ENCODE peak calls at places on chromosomes 13 and 19, in five cellular contexts. One of them, this sample, is unnamed.

GRCh38 chr19:10797078-10797477 is 38.9 kb downstream of the TMED1 start:
- DNase-seq in IMR-90: no peak
- DNase-seq in A549: no peak
- DNase-seq in K562: no peak
- DNase-seq in GM12878: no peak
- DNase-seq in this sample: no peak

GRCh38 chr13:20127563-20128458 is 33.0 kb downstream of the GJA3 start:
- DNase-seq in IMR-90: peak; percentile 16
- DNase-seq in A549: peak; percentile 21
- DNase-seq in K562: no peak
- DNase-seq in GM12878: no peak
- DNase-seq in this sample: peak; percentile 53

GRCh38 chr19:15144046-15144646 is 36.9 kb downstream of the SYDE1 start:
- DNase-seq in IMR-90: no peak
- DNase-seq in A549: no peak
- DNase-seq in K562: no peak
- DNase-seq in GM12878: no peak
- DNase-seq in this sample: no peak

GRCh38 chr13:96229356-96229755 is 139.4 kb downstream of the HS6ST3 start:
- DNase-seq in IMR-90: no peak
- DNase-seq in A549: no peak
- DNase-seq in K562: peak; percentile 21
- DNase-seq in GM12878: no peak
- DNase-seq in this sample: peak; percentile 21

GRCh38 chr19:14160017-14160703 is 23.8 kb upstream of the ASF1B start:
- DNase-seq in IMR-90: no peak
- DNase-seq in A549: no peak
- DNase-seq in K562: no peak
- DNase-seq in GM12878: no peak
- DNase-seq in this sample: no peak

GRCh38 chr13:60061737-60062136 is 102.0 kb downstream of the DIAPH3 start:
- DNase-seq in IMR-90: no peak
- DNase-seq in A549: no peak
- DNase-seq in K562: no peak
- DNase-seq in GM12878: no peak
- DNase-seq in this sample: no peak

GRCh38 chr13:92136449-92137180 is 738.2 kb downstream of the GPC5 start:
- DNase-seq in IMR-90: no peak
- DNase-seq in A549: no peak
- DNase-seq in K562: no peak
- DNase-seq in GM12878: no peak
- DNase-seq in this sample: no peak

GRCh38 chr19:41323023-41323422 is 13.1 kb downstream of the CCDC97 start:
- DNase-seq in IMR-90: peak; percentile 92
- DNase-seq in A549: no peak
- DNase-seq in K562: no peak
- DNase-seq in GM12878: no peak
- DNase-seq in this sample: no peak

GRCh38 chr19:17376935-17377600 is at the start of gene PLVAP:
- DNase-seq in IMR-90: no peak
- DNase-seq in A549: no peak
- DNase-seq in K562: peak; percentile 75
- DNase-seq in GM12878: no peak
- DNase-seq in this sample: no peak

GRCh38 chr13:75636339-75637095 is 387 bp downstream of the LMO7 start:
- DNase-seq in IMR-90: peak; percentile 46
- DNase-seq in A549: no peak
- DNase-seq in K562: peak; percentile 20
- DNase-seq in GM12878: no peak
- DNase-seq in this sample: peak; percentile 18

GRCh38 chr13:24864579-24864978 is 100.6 kb downstream of the RNF17 start:
- DNase-seq in IMR-90: no peak
- DNase-seq in A549: no peak
- DNase-seq in K562: no peak
- DNase-seq in GM12878: no peak
- DNase-seq in this sample: no peak

GRCh38 chr13:41577437-41577836 is 120.1 kb downstream of the RGCC start:
- DNase-seq in IMR-90: peak; percentile 16
- DNase-seq in A549: no peak
- DNase-seq in K562: no peak
- DNase-seq in GM12878: no peak
- DNase-seq in this sample: no peak

GRCh38 chr19:49684251-49684982 is 5.0 kb upstream of the ADM5 start:
- DNase-seq in IMR-90: no peak
- DNase-seq in A549: peak; percentile 75
- DNase-seq in K562: peak; percentile 50
- DNase-seq in GM12878: no peak
- DNase-seq in this sample: no peak

GRCh38 chr13:27138457-27139093 is 33.0 kb downstream of the USP12 start:
- DNase-seq in IMR-90: no peak
- DNase-seq in A549: no peak
- DNase-seq in K562: peak; percentile 29
- DNase-seq in GM12878: no peak
- DNase-seq in this sample: no peak

GRCh38 chr19:1189419-1189818 is 15.4 kb upstream of the SBNO2 start:
- DNase-seq in IMR-90: peak; percentile 35
- DNase-seq in A549: no peak
- DNase-seq in K562: peak; percentile 61
- DNase-seq in GM12878: no peak
- DNase-seq in this sample: no peak

GRCh38 chr13:110017379-110017778 is 231.0 kb upstream of the IRS2 start:
- DNase-seq in IMR-90: peak; percentile 95
- DNase-seq in A549: peak; percentile 66
- DNase-seq in K562: no peak
- DNase-seq in GM12878: no peak
- DNase-seq in this sample: no peak

GRCh38 chr13:35566340-35566739 is 89.9 kb upstream of the MAB21L1 start:
- DNase-seq in IMR-90: no peak
- DNase-seq in A549: no peak
- DNase-seq in K562: no peak
- DNase-seq in GM12878: no peak
- DNase-seq in this sample: no peak

GRCh38 chr19:47391510-47392223 is 27.7 kb downstream of the MEIS3 start:
- DNase-seq in IMR-90: peak; percentile 66
- DNase-seq in A549: peak; percentile 75
- DNase-seq in K562: peak; percentile 85
- DNase-seq in GM12878: peak; percentile 12
- DNase-seq in this sample: peak; percentile 58

GRCh38 chr13:26927511-26927910 is 166.9 kb upstream of the GPR12 start:
- DNase-seq in IMR-90: no peak
- DNase-seq in A549: no peak
- DNase-seq in K562: no peak
- DNase-seq in GM12878: no peak
- DNase-seq in this sample: no peak

GRCh38 chr19:14097532-14098151 is 7.1 kb upstream of the SAMD1 start:
- DNase-seq in IMR-90: no peak
- DNase-seq in A549: no peak
- DNase-seq in K562: peak; percentile 42
- DNase-seq in GM12878: no peak
- DNase-seq in this sample: no peak

GRCh38 chr13:24161010-24161775 is 673 bp downstream of the SPATA13 start:
- DNase-seq in IMR-90: no peak
- DNase-seq in A549: no peak
- DNase-seq in K562: peak; percentile 7
- DNase-seq in GM12878: no peak
- DNase-seq in this sample: peak; percentile 55

GRCh38 chr13:91406619-91407018 is 8.2 kb downstream of the GPC5 start:
- DNase-seq in IMR-90: peak; percentile 35
- DNase-seq in A549: peak; percentile 2
- DNase-seq in K562: peak; percentile 87
- DNase-seq in GM12878: no peak
- DNase-seq in this sample: peak; percentile 79

GRCh38 chr19:53945441-53945840 is 17.3 kb upstream of the CACNG8 start:
- DNase-seq in IMR-90: peak; percentile 11
- DNase-seq in A549: peak; percentile 79
- DNase-seq in K562: peak; percentile 35
- DNase-seq in GM12878: no peak
- DNase-seq in this sample: no peak
- TF ChIP-seq SMC3 in IMR-90: no peak
- TF ChIP-seq SMC3 in A549: no peak
- TF ChIP-seq SMC3 in K562: no peak
- TF ChIP-seq SMC3 in GM12878: no peak
- TF ChIP-seq SMC3 in this sample: no peak

DNA sequence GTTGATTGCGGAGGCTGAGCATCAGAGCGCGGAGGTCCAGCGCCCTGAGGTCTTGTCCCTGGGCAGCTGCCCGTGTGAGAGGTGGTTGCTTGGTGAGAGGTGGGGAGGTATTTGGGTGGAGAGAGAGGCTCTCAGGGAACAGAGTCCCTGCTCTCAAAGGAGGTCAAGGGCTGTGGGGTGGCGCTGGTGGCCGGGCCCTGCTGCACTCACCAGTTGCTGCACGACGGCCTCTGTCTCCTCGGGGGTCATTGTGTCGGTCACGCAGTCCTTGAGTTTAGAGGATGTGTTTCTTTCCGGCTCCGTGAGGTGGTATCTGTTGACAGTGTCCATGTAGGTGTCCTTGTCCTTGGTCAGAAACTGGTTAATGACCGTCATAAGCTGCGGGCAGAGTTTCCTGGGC is 95.5 kb downstream of the WTIP start:
- DNase-seq in IMR-90: no peak
- DNase-seq in A549: no peak
- DNase-seq in K562: no peak
- DNase-seq in GM12878: no peak
- DNase-seq in this sample: no peak
- H3K27ac ChIP-seq in IMR-90: no peak overlapping the region
- H3K27ac ChIP-seq in A549: no peak overlapping the region
- H3K27ac ChIP-seq in K562: no peak overlapping the region
- H3K27ac ChIP-seq in GM12878: no peak overlapping the region
- H3K27ac ChIP-seq in this sample: no peak overlapping the region

DNA sequence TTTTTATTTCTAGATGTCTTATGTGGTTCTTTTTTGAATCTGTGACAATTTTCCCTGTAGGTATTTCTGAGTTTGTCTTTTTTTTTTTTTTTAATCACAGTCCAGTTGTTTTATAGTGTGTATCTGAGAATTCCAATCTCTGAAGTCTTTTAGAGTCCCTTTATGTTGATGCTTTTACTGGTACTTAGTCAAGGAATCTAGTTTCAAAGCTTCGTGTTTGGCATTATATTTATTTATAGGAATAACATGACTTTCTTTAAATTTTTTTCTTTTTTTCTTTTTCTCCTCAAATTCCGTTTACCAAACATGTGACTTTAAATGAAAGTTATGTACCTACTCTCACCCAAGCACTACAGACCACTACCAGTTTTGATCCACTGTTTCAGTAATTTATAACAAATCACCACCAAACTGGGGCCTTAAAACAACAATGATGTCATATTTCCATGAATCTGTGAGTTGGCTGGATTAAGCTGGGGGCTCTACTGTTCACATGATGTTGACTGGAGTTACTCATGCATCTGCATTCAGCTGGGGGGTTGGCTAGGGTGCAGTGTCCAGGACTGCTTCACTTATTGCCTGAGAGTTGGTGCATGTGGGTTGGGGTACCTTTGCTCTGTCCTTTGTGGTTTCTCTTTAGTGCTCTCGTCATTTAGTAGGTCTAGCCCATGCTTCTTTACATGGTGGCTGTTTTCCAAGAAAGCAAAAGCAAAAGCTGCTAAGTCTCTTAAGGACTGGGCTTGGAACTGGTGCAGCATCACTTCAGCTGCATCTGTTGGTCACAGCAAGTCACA is 22.3 kb downstream of the KCTD4 start:
- DNase-seq in IMR-90: peak; percentile 93
- DNase-seq in A549: no peak
- DNase-seq in K562: no peak
- DNase-seq in GM12878: no peak
- DNase-seq in this sample: peak; percentile 53
- TF ChIP-seq SMC3 in IMR-90: no peak
- TF ChIP-seq SMC3 in A549: no peak
- TF ChIP-seq SMC3 in K562: no peak
- TF ChIP-seq SMC3 in GM12878: no peak
- TF ChIP-seq SMC3 in this sample: no peak

GRCh38 chr13:50153888-50154287 is 138.6 kb downstream of the KCNRG start:
- DNase-seq in IMR-90: no peak
- DNase-seq in A549: no peak
- DNase-seq in K562: no peak
- DNase-seq in GM12878: no peak
- DNase-seq in this sample: no peak
- H3K27ac ChIP-seq in IMR-90: no peak overlapping the region
- H3K27ac ChIP-seq in A549: no peak overlapping the region
- H3K27ac ChIP-seq in K562: no peak overlapping the region
- H3K27ac ChIP-seq in GM12878: no peak overlapping the region
- H3K27ac ChIP-seq in this sample: no peak overlapping the region

GRCh38 chr19:19261350-19262189 is 11.5 kb downstream of the TM6SF2 start:
- DNase-seq in IMR-90: no peak
- DNase-seq in A549: no peak
- DNase-seq in K562: peak; percentile 71
- DNase-seq in GM12878: no peak
- DNase-seq in this sample: no peak
- TF ChIP-seq SMC3 in IMR-90: no peak
- TF ChIP-seq SMC3 in A549: no peak
- TF ChIP-seq SMC3 in K562: no peak
- TF ChIP-seq SMC3 in GM12878: no peak
- TF ChIP-seq SMC3 in this sample: no peak

DNA sequence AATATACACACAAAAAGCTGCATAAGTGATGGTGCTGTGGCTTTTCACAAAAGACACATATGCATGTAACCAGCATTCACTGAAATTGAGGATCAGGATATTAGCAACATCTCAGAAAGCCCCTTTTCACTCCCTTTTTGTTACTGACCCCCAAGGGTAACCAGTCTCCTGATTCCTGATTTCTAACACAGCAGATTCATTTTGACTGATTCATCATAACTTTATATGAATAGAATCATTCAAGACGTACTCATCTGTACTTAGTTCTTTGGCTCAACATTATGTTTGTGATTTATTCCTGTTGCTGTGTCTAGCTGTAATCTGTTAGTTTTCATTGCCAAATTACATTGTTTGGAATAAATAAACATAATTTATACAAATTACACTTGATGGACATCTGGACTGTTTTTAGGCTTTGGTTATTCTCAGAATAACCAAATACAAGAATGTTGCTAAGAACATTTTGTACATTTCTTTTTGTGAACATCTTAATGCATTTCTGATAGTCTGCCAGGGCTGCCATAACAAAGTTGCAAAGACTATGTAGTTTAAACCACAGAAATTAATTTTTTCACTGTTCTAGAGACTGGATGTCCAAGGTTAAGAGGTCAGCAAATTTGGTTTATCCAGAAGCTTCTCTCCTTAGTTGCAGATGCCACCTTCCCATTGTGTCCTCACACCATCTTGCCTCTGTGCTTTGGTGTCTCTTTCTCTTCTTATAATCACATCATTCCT is 62.7 kb upstream of the EDNRB start:
- DNase-seq in IMR-90: peak; percentile 13
- DNase-seq in A549: no peak
- DNase-seq in K562: no peak
- DNase-seq in GM12878: no peak
- DNase-seq in this sample: no peak
- H3K27ac ChIP-seq in IMR-90: no peak overlapping the region
- H3K27ac ChIP-seq in A549: no peak overlapping the region
- H3K27ac ChIP-seq in K562: no peak overlapping the region
- H3K27ac ChIP-seq in GM12878: no peak overlapping the region
- H3K27ac ChIP-seq in this sample: no peak overlapping the region

GRCh38 chr19:4053423-4054324 is 13.0 kb downstream of the ZBTB7A start:
- DNase-seq in IMR-90: no peak
- DNase-seq in A549: no peak
- DNase-seq in K562: no peak
- DNase-seq in GM12878: no peak
- DNase-seq in this sample: no peak
- TF ChIP-seq SMC3 in IMR-90: no peak
- TF ChIP-seq SMC3 in A549: no peak
- TF ChIP-seq SMC3 in K562: no peak
- TF ChIP-seq SMC3 in GM12878: no peak
- TF ChIP-seq SMC3 in this sample: no peak

This sample was measured in HepG2.